ENCODE peak calls at places on chromosomes 4 and X, in five cellular contexts. J is breast epithelium, S is testis, W is adrenal gland, P is endothelial cell of umbilical vein. Q is an unnamed sample.

GRCh38 chrX:115533485-115533884 is 27.5 kb upstream of the PLS3 start:
- DNase-seq in J (no peak), S (no peak), W (no peak), P (no peak), Q (no peak)

GRCh38 chr4:56238251-56238650 is 149.0 kb downstream of the AASDH start:
- DNase-seq in J (no peak), S (no peak), W (no peak), P (no peak), Q (no peak)

GRCh38 chrX:65598559-65599147 is 64.1 kb upstream of the LAS1L start:
- DNase-seq in J (no peak), S (no peak), W (no peak), P (no peak), Q (no peak)

GRCh38 chrX:13764284-13764683 is 29.7 kb downstream of the OFD1 start:
- DNase-seq in J (no peak), S (no peak), W (no peak), P (no peak), Q (no peak)

GRCh38 chrX:74535633-74536141 is 78.7 kb downstream of the RLIM start:
- DNase-seq in J (peak), S (peak), W (peak), P (peak), Q (peak)

GRCh38 chr4:165384608-165385007 is 5.8 kb downstream of the CPE start:
- DNase-seq in J (no peak), S (no peak), W (no peak), P (peak), Q (no peak)

GRCh38 chr4:156053174-156053573 is 99.5 kb upstream of the CTSO start:
- DNase-seq in J (no peak), S (no peak), W (no peak), P (no peak), Q (no peak)

GRCh38 chr4:56787380-56787779 is 34.1 kb downstream of the SPINK2 start:
- DNase-seq in J (no peak), S (peak), W (no peak), P (no peak), Q (no peak)

GRCh38 chrX:54043696-54044125 is 562 bp downstream of the PHF8 start:
- DNase-seq in J (peak), S (no peak), W (peak), P (no peak), Q (no peak)

GRCh38 chrX:54045563-54046228 is 1.4 kb upstream of the PHF8 start:
- DNase-seq in J (no peak), S (peak), W (no peak), P (no peak), Q (no peak)

GRCh38 chrX:54043084-54043483 is 1.2 kb downstream of the PHF8 start:
- DNase-seq in J (no peak), S (no peak), W (no peak), P (no peak), Q (no peak)

GRCh38 chrX:54044877-54045328 is 630 bp upstream of the PHF8 start:
- DNase-seq in J (no peak), S (no peak), W (no peak), P (no peak), Q (no peak)

DNA sequence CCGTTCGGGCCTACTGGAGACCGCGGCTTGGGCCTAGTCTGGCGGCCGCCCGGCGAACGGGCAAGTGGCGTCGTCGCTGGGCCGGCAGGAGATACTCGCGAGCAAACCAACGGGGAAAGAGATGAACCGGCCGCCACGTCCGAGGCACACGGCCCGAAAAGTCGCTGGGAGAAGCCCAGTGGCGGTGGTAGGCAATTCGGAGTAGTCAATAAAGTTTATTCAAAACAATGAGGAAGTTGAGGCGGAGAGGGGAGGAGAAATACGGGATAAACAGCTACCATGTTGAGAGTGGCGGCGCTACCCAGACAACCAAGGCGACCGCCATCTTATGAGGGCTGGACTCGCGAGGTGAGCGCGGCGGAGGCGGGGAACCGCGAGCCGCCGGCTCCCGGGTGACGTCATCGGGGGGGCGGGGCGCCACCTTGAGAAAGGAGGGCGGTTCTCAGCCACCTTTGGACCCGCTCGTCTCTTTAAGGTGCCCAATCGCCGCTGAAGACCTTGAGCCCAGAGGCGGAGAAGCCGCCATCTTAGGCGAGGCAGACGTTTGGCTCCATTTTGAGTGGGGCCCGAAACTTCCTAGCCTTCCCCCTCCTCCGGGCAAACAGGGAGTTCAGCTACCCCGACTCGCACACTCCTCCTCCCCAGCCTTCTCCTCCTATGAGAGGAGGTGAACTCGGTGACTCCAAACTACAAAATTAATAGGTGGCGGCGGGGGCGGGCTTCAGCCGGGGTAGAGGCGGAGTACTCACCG is at the start of gene PHF8:
- DNase-seq in J (peak), S (peak), W (peak), P (peak), Q (peak)
- TF ChIP-seq POLR2A in J (no peak), S (no peak), W (no peak), P (peak), Q (peak)

GRCh38 chrX:153925739-153926593 is at the start of gene ARHGAP4:
- DNase-seq in J (no peak), S (no peak), W (no peak), P (no peak), Q (no peak)
- TF ChIP-seq POLR2A in J (no peak), S (no peak), W (no peak), P (peak), Q (no peak)

DNA sequence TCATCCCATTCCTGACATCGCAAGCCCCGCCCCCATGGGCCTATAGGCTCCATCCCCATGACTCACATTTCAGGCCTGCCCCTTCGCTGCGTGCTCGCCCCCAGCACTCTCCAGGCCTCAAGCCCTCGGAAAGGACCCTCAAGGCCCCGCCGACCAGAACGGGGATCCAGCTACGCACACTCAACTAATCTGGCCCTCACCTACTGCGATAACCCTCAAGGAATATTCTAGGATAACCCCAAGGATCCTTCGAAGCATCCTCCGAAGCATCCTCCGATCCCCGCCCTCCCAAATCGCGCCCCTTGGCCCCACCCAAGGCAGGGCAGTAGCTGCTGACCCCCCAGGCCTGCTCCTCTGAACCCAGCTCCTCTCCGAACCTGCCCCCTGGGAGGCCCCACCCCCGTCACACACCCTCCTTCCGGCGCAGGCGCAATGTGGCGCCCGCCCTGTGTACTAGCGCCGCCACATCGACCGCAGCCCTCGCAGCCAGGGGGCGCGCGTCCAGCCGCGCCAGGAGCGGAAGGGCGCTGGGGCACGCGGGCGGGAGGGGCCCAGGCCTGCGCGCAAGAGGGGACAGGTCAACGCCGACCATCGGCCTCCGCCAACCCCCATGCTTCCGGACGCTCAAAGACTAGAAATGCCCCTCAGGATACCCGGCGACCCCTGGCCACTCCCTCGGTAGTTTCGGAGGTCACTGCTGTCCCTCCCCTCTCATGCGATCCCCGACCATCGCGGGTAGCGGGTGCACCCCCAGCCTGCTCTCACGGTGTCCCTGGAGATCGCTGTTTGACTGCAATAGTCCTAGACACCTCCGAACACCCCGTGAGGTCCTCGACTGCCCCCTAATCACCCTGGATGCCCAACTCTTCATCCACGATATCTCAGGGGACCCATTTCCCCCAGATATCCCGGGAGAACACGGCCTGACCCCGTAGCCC is 6.4 kb upstream of the MAGIX start:
- DNase-seq in J (peak), S (peak), W (peak), P (peak), Q (peak)
- TF ChIP-seq POLR2A in J (no peak), S (no peak), W (peak), P (no peak), Q (peak)

GRCh38 chr4:80266267-80266901 is at the start of gene FGF5:
- DNase-seq in J (no peak), S (peak), W (no peak), P (peak), Q (peak)
- TF ChIP-seq POLR2A in J (no peak), S (no peak), W (no peak), P (no peak), Q (no peak)